ENCODE peak calls at places on chromosomes 4 and X, in six cellular contexts. T, Z, M, N, I and V are unnamed samples.

GRCh38 chrX:87636533-87636932 is 118.9 kb downstream of the KLHL4 start:
- DNase-seq in T (no peak), Z (no peak), M (no peak), N (no peak), I (no peak), V (no peak)

GRCh38 chr4:64784125-64784524 is 374.9 kb upstream of the TECRL start:
- DNase-seq in T (no peak), Z (peak), M (peak), N (peak), I (peak), V (no peak)

GRCh38 chr4:137471895-137472294 is 60.4 kb downstream of the PCDH18 start:
- DNase-seq in T (no peak), Z (no peak), M (peak), N (peak), I (peak), V (no peak)

GRCh38 chr4:108172780-108173598 is 4.3 kb upstream of the LEF1 start:
- DNase-seq in T (no peak), Z (peak), M (peak), N (no peak), I (peak), V (no peak)

GRCh38 chr4:37876156-37876555 is 14.7 kb upstream of the TBC1D1 start:
- DNase-seq in T (no peak), Z (no peak), M (peak), N (no peak), I (no peak), V (no peak)

GRCh38 chr4:14254252-14254651 is 626.7 kb upstream of the BOD1L1 start:
- DNase-seq in T (peak), Z (peak), M (peak), N (no peak), I (peak), V (no peak)

GRCh38 chrX:70268034-70268433 is at the start of gene ARR3:
- DNase-seq in T (no peak), Z (no peak), M (no peak), N (no peak), I (no peak), V (no peak)

GRCh38 chr4:186948361-186949291 is 225.0 kb upstream of the FAT1 start:
- DNase-seq in T (no peak), Z (no peak), M (peak), N (no peak), I (peak), V (no peak)

GRCh38 chr4:2135083-2135482 is 76.0 kb downstream of the NAT8L start:
- DNase-seq in T (peak), Z (peak), M (peak), N (no peak), I (peak), V (no peak)

GRCh38 chr4:41360214-41360910 is 103.6 kb downstream of the UCHL1 start:
- DNase-seq in T (no peak), Z (peak), M (peak), N (no peak), I (peak), V (no peak)

GRCh38 chrX:9562851-9563250 is 98.0 kb downstream of the TBL1X start:
- DNase-seq in T (no peak), Z (peak), M (peak), N (peak), I (peak), V (peak)

GRCh38 chrX:17376381-17377046 is 1.5 kb downstream of the NHS start:
- DNase-seq in T (no peak), Z (no peak), M (peak), N (no peak), I (peak), V (no peak)

GRCh38 chrX:68699960-68700746 is 52.7 kb downstream of the STARD8 start:
- DNase-seq in T (no peak), Z (peak), M (peak), N (peak), I (peak), V (no peak)

GRCh38 chrX:19747672-19748610 is 139.5 kb downstream of the SH3KBP1 start:
- DNase-seq in T (peak), Z (no peak), M (no peak), N (no peak), I (no peak), V (no peak)

GRCh38 chr4:149409186-149410056 is 406.2 kb downstream of the IQCM start:
- DNase-seq in T (no peak), Z (peak), M (peak), N (peak), I (peak), V (peak)

GRCh38 chr4:47465008-47465407 is 1.5 kb upstream of the COMMD8 start:
- DNase-seq in T (peak), Z (no peak), M (no peak), N (no peak), I (no peak), V (no peak)

GRCh38 chr4:40306991-40307390 is 28.1 kb upstream of the CHRNA9 start:
- DNase-seq in T (no peak), Z (no peak), M (no peak), N (no peak), I (no peak), V (no peak)

GRCh38 chr4:176191974-176192373 is 3.4 kb downstream of the SPATA4 start:
- DNase-seq in T (no peak), Z (no peak), M (peak), N (no peak), I (peak), V (no peak)

GRCh38 chr4:75658881-75659280 is 14.3 kb downstream of the G3BP2 start:
- DNase-seq in T (no peak), Z (peak), M (peak), N (no peak), I (peak), V (no peak)

GRCh38 chrX:67564475-67564874 is 20.7 kb downstream of the AR start:
- DNase-seq in T (no peak), Z (no peak), M (no peak), N (no peak), I (no peak), V (no peak)

GRCh38 chr4:6419452-6420028 is 52.9 kb downstream of the PPP2R2C start:
- DNase-seq in T (no peak), Z (no peak), M (no peak), N (no peak), I (no peak), V (no peak)

GRCh38 chr4:151110236-151110635 is 10.8 kb downstream of the RPS3A start:
- DNase-seq in T (no peak), Z (no peak), M (no peak), N (no peak), I (no peak), V (no peak)

GRCh38 chr4:71609651-71610050 is 174.2 kb downstream of the GC start:
- DNase-seq in T (no peak), Z (no peak), M (peak), N (no peak), I (no peak), V (no peak)

GRCh38 chrX:80808854-80809493 is 703 bp downstream of the BRWD3 start:
- DNase-seq in T (no peak), Z (peak), M (peak), N (no peak), I (peak), V (no peak)

GRCh38 chrX:112784692-112785091 is 55.9 kb downstream of the AMOT start:
- DNase-seq in T (no peak), Z (no peak), M (no peak), N (no peak), I (no peak), V (no peak)

GRCh38 chr4:73944061-73944875 is 37.6 kb downstream of the PF4 start:
- DNase-seq in T (no peak), Z (peak), M (peak), N (no peak), I (peak), V (no peak)

GRCh38 chr4:136687118-136687517 is 845.2 kb downstream of the PCDH18 start:
- DNase-seq in T (no peak), Z (peak), M (no peak), N (no peak), I (no peak), V (no peak)

GRCh38 chrX:31435592-31435991 is 363.8 kb upstream of the FTHL17 start:
- DNase-seq in T (no peak), Z (peak), M (no peak), N (no peak), I (peak), V (no peak)

GRCh38 chr4:122003335-122003734 is 51.5 kb upstream of the TRPC3 start:
- DNase-seq in T (peak), Z (peak), M (peak), N (no peak), I (no peak), V (no peak)

GRCh38 chr4:121736735-121737351 is 28.1 kb downstream of the SMIM43 start:
- DNase-seq in T (peak), Z (peak), M (peak), N (no peak), I (peak), V (no peak)

GRCh38 chr4:73726000-73726399 is 14.4 kb upstream of the CXCL8 start:
- DNase-seq in T (no peak), Z (peak), M (peak), N (peak), I (peak), V (peak)

GRCh38 chr4:158999849-159000248 is 103.0 kb upstream of the RAPGEF2 start:
- DNase-seq in T (no peak), Z (no peak), M (no peak), N (no peak), I (no peak), V (no peak)

GRCh38 chr4:138222041-138222440 is 20.1 kb downstream of the SLC7A11 start:
- DNase-seq in T (no peak), Z (peak), M (peak), N (peak), I (peak), V (peak)

GRCh38 chrX:19698125-19698524 is 182.8 kb upstream of the MAP3K15 start:
- DNase-seq in T (no peak), Z (peak), M (peak), N (no peak), I (peak), V (no peak)

GRCh38 chr4:102778720-102779119 is 18.0 kb upstream of the MANBA start:
- DNase-seq in T (no peak), Z (no peak), M (no peak), N (no peak), I (no peak), V (no peak)

GRCh38 chr4:77797239-77797638 is 21.9 kb downstream of the CNOT6L start:
- DNase-seq in T (no peak), Z (peak), M (no peak), N (no peak), I (peak), V (no peak)

GRCh38 chr4:101332424-101332823 is 14.9 kb downstream of the PPP3CA start:
- DNase-seq in T (no peak), Z (no peak), M (no peak), N (no peak), I (no peak), V (no peak)

GRCh38 chr4:39134674-39135073 is 47.7 kb upstream of the WDR19 start:
- DNase-seq in T (no peak), Z (no peak), M (no peak), N (no peak), I (no peak), V (no peak)

GRCh38 chr4:2940267-2941137 is 22.7 kb downstream of the NOP14 start:
- DNase-seq in T (no peak), Z (no peak), M (no peak), N (no peak), I (no peak), V (no peak)

GRCh38 chrX:77451041-77451440 is 3.9 kb downstream of the FGF16 start:
- DNase-seq in T (no peak), Z (peak), M (peak), N (peak), I (peak), V (no peak)